ENCODE peak calls at places on chromosomes 11 and 22, in nine cellular contexts. S is NT2/D1; U is RWPE2; V is pancreas; T is CD8-positive, alpha-beta T cell; D is cardiac muscle cell; O is heart right ventricle; N is dorsolateral prefrontal cortex; H is lung. F is an unnamed sample.

GRCh38 chr11:86099727-86100320 is 30.9 kb upstream of the PICALM start:
- DNase-seq in N (no peak), T (no peak), U (no peak), S (no peak), O (no peak), D (no peak), H (no peak), V (no peak), F (peak; percentile 78)

GRCh38 chr22:44828193-44828592 is 75.8 kb downstream of the ARHGAP8 start:
- DNase-seq in V (no peak), O (no peak), S (peak; percentile 27), H (no peak), T (no peak), D (peak; percentile 25), U (peak; percentile 4), N (no peak), F (peak; percentile 78)

GRCh38 chr11:2572491-2573239 is 127.1 kb downstream of the KCNQ1OT1 start:
- DNase-seq in O (peak; percentile 6), H (no peak), V (no peak), T (no peak), S (no peak), N (no peak), U (no peak), D (no peak), F (no peak)

GRCh38 chr11:43130616-43131015 is 181.2 kb upstream of the API5 start:
- DNase-seq in T (no peak), S (peak; percentile 36), H (no peak), V (no peak), D (peak; percentile 19), O (no peak), N (peak; percentile 30), U (no peak), F (no peak)

GRCh38 chr11:36453678-36454077 is 56.4 kb downstream of the TRAF6 start:
- DNase-seq in S (no peak), N (no peak), H (no peak), U (no peak), T (no peak), V (no peak), D (no peak), O (no peak), F (no peak)

GRCh38 chr11:106644824-106645223 is 373.5 kb downstream of the GUCY1A2 start:
- DNase-seq in D (no peak), T (no peak), S (no peak), H (no peak), O (no peak), V (no peak), U (no peak), N (no peak), F (no peak)

GRCh38 chr11:26248661-26249060 is 83.3 kb upstream of the ANO3 start:
- DNase-seq in U (no peak), S (no peak), N (peak; percentile 37), D (no peak), H (no peak), O (no peak), V (no peak), T (no peak), F (no peak)

GRCh38 chr11:3796346-3796745 is 1.0 kb downstream of the NUP98 start:
- DNase-seq in T (no peak), N (no peak), H (no peak), O (no peak), D (no peak), V (no peak), S (no peak), U (no peak), F (no peak)

GRCh38 chr22:17931400-17931825 is 92.9 kb downstream of the MICAL3 start:
- DNase-seq in S (no peak), U (no peak), T (no peak), N (peak; percentile 96), D (no peak), V (no peak), H (no peak), O (peak; percentile 59), F (no peak)

GRCh38 chr11:27839226-27839913 is 139.1 kb upstream of the BDNF start:
- DNase-seq in S (no peak), V (no peak), N (no peak), H (no peak), D (no peak), U (no peak), T (no peak), O (no peak), F (peak; percentile 71)

GRCh38 chr11:13277719-13278619 is at the start of gene BMAL1:
- DNase-seq in N (no peak), U (no peak), O (peak; percentile 73), D (no peak), S (no peak), T (peak; percentile 35), H (peak; percentile 58), V (peak; percentile 56), F (no peak)

GRCh38 chr11:71440021-71440755 is 8.0 kb downstream of the DHCR7 start:
- DNase-seq in N (no peak), T (no peak), H (no peak), S (no peak), O (no peak), V (no peak), D (no peak), U (no peak), F (no peak)

GRCh38 chr22:38774496-38775166 is 18.8 kb upstream of the SUN2 start:
- DNase-seq in O (no peak), N (no peak), U (no peak), D (no peak), T (no peak), V (no peak), S (no peak), H (no peak), F (no peak)

GRCh38 chr11:131993291-131993690 is 622.9 kb downstream of the NTM start:
- DNase-seq in S (no peak), U (no peak), H (no peak), O (no peak), T (no peak), N (no peak), D (no peak), V (no peak), F (no peak)

GRCh38 chr22:45896153-45896951 is 80.6 kb downstream of the WNT7B start:
- DNase-seq in D (no peak), T (no peak), U (peak; percentile 70), S (no peak), O (peak; percentile 13), H (peak; percentile 66), N (no peak), V (no peak), F (no peak)

GRCh38 chr22:37545703-37546435 is 14.4 kb upstream of the CDC42EP1 start:
- DNase-seq in S (peak; percentile 80), U (peak; percentile 95), D (peak; percentile 71), N (no peak), T (no peak), V (peak; percentile 87), H (peak; percentile 88), O (peak; percentile 94), F (no peak)

GRCh38 chr22:40449676-40450035 is 79.3 kb downstream of the SGSM3 start:
- DNase-seq in O (no peak), U (no peak), V (no peak), T (no peak), D (no peak), S (no peak), N (peak; percentile 36), H (no peak), F (no peak)

GRCh38 chr11:62195945-62196344 is 5.9 kb downstream of the SCGB1D1 start:
- DNase-seq in S (no peak), V (no peak), N (no peak), T (no peak), D (no peak), O (no peak), H (no peak), U (no peak), F (no peak)

GRCh38 chr11:78351979-78352731 is 65.5 kb downstream of the GAB2 start:
- DNase-seq in D (peak; percentile 23), O (no peak), T (no peak), N (no peak), H (no peak), V (no peak), U (no peak), S (no peak), F (no peak)

DNA sequence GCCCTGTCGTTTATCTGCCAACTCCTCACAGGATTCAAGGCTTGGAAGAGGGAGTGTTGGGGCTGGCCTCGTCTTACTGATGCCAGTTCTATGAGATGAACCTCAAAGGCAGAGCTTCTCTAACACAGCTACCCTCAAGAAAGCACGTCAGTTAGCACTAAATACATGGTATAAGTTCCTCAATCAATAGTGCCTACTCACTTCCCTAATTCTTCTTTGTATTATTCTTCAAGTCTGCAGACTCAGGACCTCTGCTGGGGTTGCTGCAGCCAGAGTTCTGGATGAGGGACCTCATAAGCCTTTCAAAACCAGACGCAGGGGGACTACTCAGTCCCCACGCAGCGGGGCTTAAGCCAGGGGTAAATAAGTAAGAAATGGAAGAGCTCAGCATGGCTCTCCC is 118.4 kb downstream of the VPREB1 start:
- DNase-seq in H (no peak), T (no peak), O (no peak), S (no peak), D (no peak), N (no peak), V (no peak), U (no peak), F (peak; percentile 58)
- H3K27me3 ChIP-seq in H (peaks cover 4% of the 10 kb centered on the region), T (no peaks in the 10 kb centered on the region), O (peaks cover 7% of the 10 kb centered on the region), S (peaks cover 100% of the 10 kb centered on the region), D (no peaks in the 10 kb centered on the region), N (no peaks in the 10 kb centered on the region), V (no peaks in the 10 kb centered on the region), U (peaks cover 3% of the 10 kb centered on the region), F (no peaks in the 10 kb centered on the region)

GRCh38 chr11:69916806-69917387 is 97.7 kb upstream of the FGF3 start:
- DNase-seq in T (no peak), D (no peak), H (no peak), U (no peak), V (no peak), O (no peak), N (no peak), S (no peak), F (no peak)
- H3K27me3 ChIP-seq in T (no peaks in the 10 kb centered on the region), D (peaks cover 16% of the 10 kb centered on the region), H (no peaks in the 10 kb centered on the region), U (no peaks in the 10 kb centered on the region), V (no peaks in the 10 kb centered on the region), O (no peaks in the 10 kb centered on the region), N (peaks cover 9% of the 10 kb centered on the region), S (peaks cover 39% of the 10 kb centered on the region), F (no peaks in the 10 kb centered on the region)

GRCh38 chr22:20243176-20243544 is 25.0 kb downstream of the RTN4R start:
- DNase-seq in S (no peak), D (no peak), H (no peak), N (no peak), V (no peak), O (no peak), T (no peak), U (no peak), F (no peak)
- H3K27me3 ChIP-seq in S (no peaks in the 10 kb centered on the region), D (no peaks in the 10 kb centered on the region), H (no peaks in the 10 kb centered on the region), N (no peaks in the 10 kb centered on the region), V (no peaks in the 10 kb centered on the region), O (no peaks in the 10 kb centered on the region), T (no peaks in the 10 kb centered on the region), U (no peaks in the 10 kb centered on the region), F (no peaks in the 10 kb centered on the region)

GRCh38 chr11:128595221-128595620 is 7.9 kb upstream of the ETS1 start:
- DNase-seq in O (no peak), V (no peak), T (no peak), N (no peak), U (no peak), D (no peak), S (no peak), H (no peak), F (no peak)
- H3K27me3 ChIP-seq in O (no peaks in the 10 kb centered on the region), V (no peaks in the 10 kb centered on the region), T (no peaks in the 10 kb centered on the region), N (no peaks in the 10 kb centered on the region), U (no peaks in the 10 kb centered on the region), D (peaks cover 19% of the 10 kb centered on the region), S (peaks cover 24% of the 10 kb centered on the region), H (no peaks in the 10 kb centered on the region), F (no peaks in the 10 kb centered on the region)